ENCODE peak calls at places on chromosomes 1 and 21, in four cellular contexts. K, L, T and V are unnamed samples.

GRCh38 chr1:212595787-212596714 is 12.5 kb upstream of the ATF3 start:
- DNase-seq in K (no peak), L (peak), T (no peak), V (peak)

GRCh38 chr1:32372149-32372756 is 9.9 kb downstream of the TSSK3 start:
- DNase-seq in K (no peak), L (no peak), T (no peak), V (peak)

GRCh38 chr1:49052102-49052501 is 275.4 kb upstream of the BEND5 start:
- DNase-seq in K (no peak), L (no peak), T (no peak), V (no peak)

GRCh38 chr1:178093958-178094751 is at the start of gene RASAL2:
- DNase-seq in K (peak), L (no peak), T (peak), V (peak)

GRCh38 chr1:7929637-7930036 is 11.0 kb downstream of the TNFRSF9 start:
- DNase-seq in K (no peak), L (no peak), T (no peak), V (no peak)

GRCh38 chr1:150765229-150765976 is at the start of gene CTSS:
- DNase-seq in K (no peak), L (no peak), T (no peak), V (peak)

GRCh38 chr1:41530411-41530810 is 45.9 kb upstream of the EDN2 start:
- DNase-seq in K (no peak), L (no peak), T (no peak), V (no peak)

GRCh38 chr1:223712184-223712855 is at the start of gene CAPN2:
- DNase-seq in K (peak), L (no peak), T (peak), V (peak)

GRCh38 chr1:8822383-8823294 is 5.2 kb upstream of the RERE start:
- DNase-seq in K (no peak), L (peak), T (no peak), V (peak)

GRCh38 chr1:118947003-118947765 is 41.0 kb downstream of the TBX15 start:
- DNase-seq in K (no peak), L (no peak), T (no peak), V (no peak)

GRCh38 chr1:8870605-8871538 is 7.6 kb downstream of the ENO1 start:
- DNase-seq in K (no peak), L (no peak), T (no peak), V (peak)

GRCh38 chr1:177045156-177045555 is 119.4 kb downstream of the ASTN1 start:
- DNase-seq in K (no peak), L (no peak), T (no peak), V (no peak)

GRCh38 chr1:245837741-245838140 is 669.3 kb downstream of the SMYD3 start:
- DNase-seq in K (no peak), L (no peak), T (no peak), V (peak)

GRCh38 chr1:227923353-227924167 is 24.2 kb downstream of the WNT9A start:
- DNase-seq in K (no peak), L (no peak), T (no peak), V (no peak)

GRCh38 chr1:211371406-211372105 is 44.9 kb downstream of the TRAF5 start:
- DNase-seq in K (no peak), L (no peak), T (no peak), V (peak)

GRCh38 chr1:119943216-119943615 is 46.9 kb upstream of the ADAM30 start:
- DNase-seq in K (no peak), L (no peak), T (no peak), V (no peak)

GRCh38 chr1:230087034-230087721 is 20.1 kb downstream of the GALNT2 start:
- DNase-seq in K (no peak), L (no peak), T (no peak), V (no peak)

GRCh38 chr1:226548281-226549093 is at the start of gene STUM:
- DNase-seq in K (peak), L (no peak), T (peak), V (peak)

GRCh38 chr1:226973371-226973897 is 33.3 kb downstream of the COQ8A start:
- DNase-seq in K (peak), L (no peak), T (peak), V (no peak)

GRCh38 chr1:31445951-31446350 is 32.9 kb downstream of the SERINC2 start:
- DNase-seq in K (no peak), L (no peak), T (no peak), V (no peak)

GRCh38 chr1:117573386-117574040 is 32.3 kb upstream of the TENT5C start:
- DNase-seq in K (no peak), L (no peak), T (no peak), V (peak)

GRCh38 chr1:226862900-226863299 is 7.5 kb upstream of the PSEN2 start:
- DNase-seq in K (no peak), L (no peak), T (no peak), V (peak)

GRCh38 chr1:145982010-145982723 is 14.2 kb downstream of the TXNIP start:
- DNase-seq in K (no peak), L (no peak), T (no peak), V (no peak)

GRCh38 chr21:15051652-15052554 is 12.9 kb downstream of the NRIP1 start:
- DNase-seq in K (no peak), L (no peak), T (no peak), V (peak)

GRCh38 chr1:46187106-46187869 is 10.9 kb downstream of the POMGNT1 start:
- DNase-seq in K (no peak), L (no peak), T (no peak), V (no peak)

GRCh38 chr21:36792505-36792967 is 93.6 kb downstream of the SIM2 start:
- DNase-seq in K (no peak), L (no peak), T (no peak), V (peak)

GRCh38 chr1:42368096-42368795 is 12.3 kb upstream of the RIMKLA start:
- DNase-seq in K (no peak), L (no peak), T (no peak), V (no peak)

GRCh38 chr1:226568975-226569741 is 20.6 kb downstream of the STUM start:
- DNase-seq in K (no peak), L (no peak), T (no peak), V (no peak)

GRCh38 chr1:238492271-238492670 is 601.5 kb upstream of the ZP4 start:
- DNase-seq in K (no peak), L (no peak), T (no peak), V (no peak)

DNA sequence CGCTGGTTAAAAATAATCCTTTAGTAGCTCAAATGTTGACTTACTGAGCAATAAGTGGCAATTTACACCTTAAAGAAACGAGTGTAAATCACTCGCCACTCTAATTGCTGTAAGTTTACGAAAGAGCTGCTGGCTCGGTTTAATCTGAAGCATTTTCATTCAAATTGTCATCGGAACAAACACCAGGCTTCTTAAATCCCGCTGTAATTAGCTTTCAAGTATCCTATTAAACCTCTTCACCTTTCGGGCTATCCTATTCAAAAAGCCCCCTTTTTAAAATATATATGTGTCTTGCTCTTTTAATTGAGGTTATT is 1.6 kb downstream of the LHX8 start:
- DNase-seq in K (no peak), L (no peak), T (no peak), V (no peak)
- H3K4me3 ChIP-seq in K (peak), L (no peak), T (peak), V (no peak)

DNA sequence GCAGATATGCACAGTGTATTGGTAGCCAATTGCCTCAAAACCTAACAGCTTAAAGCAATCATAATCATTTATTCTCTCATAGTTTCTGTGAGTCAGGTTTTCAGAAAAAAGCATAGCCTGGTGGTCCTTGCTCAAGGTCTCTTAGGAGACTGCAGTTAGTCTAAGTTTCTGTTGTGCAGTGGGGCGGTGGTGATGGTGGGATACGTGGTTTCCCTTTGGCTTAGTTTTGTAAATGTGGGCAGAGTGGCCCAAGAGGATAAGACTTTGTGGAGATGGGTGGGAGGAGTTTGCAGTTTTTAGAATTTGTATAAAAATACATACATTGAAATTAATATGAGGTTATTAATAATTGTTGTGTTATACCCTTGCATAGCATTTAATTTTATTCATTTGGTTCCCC is 68.6 kb downstream of the NOS1AP start:
- DNase-seq in K (no peak), L (no peak), T (no peak), V (no peak)
- H3K4me3 ChIP-seq in K (no peak), L (no peak), T (no peak), V (no peak)

GRCh38 chr21:31514598-31514997 is 144.9 kb upstream of the SOD1 start:
- DNase-seq in K (no peak), L (no peak), T (no peak), V (no peak)
- H3K4me3 ChIP-seq in K (no peak), L (no peak), T (no peak), V (no peak)

GRCh38 chr1:26360807-26361604 is 7.1 kb upstream of the CRYBG2 start:
- DNase-seq in K (no peak), L (no peak), T (no peak), V (no peak)
- H3K4me3 ChIP-seq in K (peak), L (no peak), T (peak), V (no peak)

DNA sequence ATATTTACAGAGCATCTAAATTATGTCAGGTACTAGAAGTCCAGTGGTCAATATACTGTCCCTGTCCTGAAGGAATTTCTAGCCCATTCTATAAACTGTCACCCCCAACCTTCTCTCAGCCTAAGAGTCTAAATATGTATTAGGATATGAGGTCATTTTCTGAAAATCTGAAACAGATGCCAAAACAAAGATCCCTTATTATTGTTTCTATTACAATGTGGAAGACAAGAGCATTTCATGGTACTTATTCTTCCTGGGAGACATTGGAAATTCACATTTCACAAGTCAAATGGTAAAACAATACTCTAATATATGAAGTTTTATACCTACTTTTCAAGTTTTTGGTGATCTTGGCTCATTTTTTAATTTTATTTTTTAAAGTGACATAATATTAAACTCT is 2.6 kb downstream of the CLCA1 start:
- DNase-seq in K (no peak), L (no peak), T (no peak), V (no peak)
- H3K4me3 ChIP-seq in K (no peak), L (no peak), T (no peak), V (no peak)

DNA sequence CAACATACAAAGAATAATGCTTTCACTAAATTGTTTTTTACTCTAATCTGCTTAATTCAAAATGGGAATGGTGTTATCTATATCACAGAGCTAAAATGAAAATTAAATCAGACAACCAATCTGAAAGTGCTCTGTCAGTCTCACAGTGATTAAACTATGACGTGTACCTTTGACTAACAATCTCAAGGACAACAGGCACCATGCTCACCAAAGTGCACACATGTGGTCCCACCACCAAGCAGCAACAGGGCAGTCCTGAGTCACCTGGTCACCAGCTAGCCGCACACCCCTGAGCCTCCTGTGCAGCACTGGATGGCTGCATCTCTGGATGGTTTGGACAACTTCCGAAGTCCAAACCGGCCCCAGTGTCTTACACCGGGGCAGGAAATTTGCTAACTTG is 54.5 kb upstream of the NADK start:
- DNase-seq in K (no peak), L (no peak), T (no peak), V (peak)
- H3K4me3 ChIP-seq in K (no peak), L (no peak), T (no peak), V (no peak)